ENCODE peak calls at places on chromosomes 5 and 9, in ten cellular contexts. One of them, this sample, is unnamed. For H3K4me1 and H3K9me3, the result is how much of the 10 kb centered on the place peaks cover.

GRCh38 chr5:176901260-176902101 is 2.3 kb upstream of the HK3 start:
- DNase-seq in right atrium auricular region: peak
- DNase-seq in lower lobe of right lung: no peak
- DNase-seq in stomach: no peak
- DNase-seq in colonic mucosa: no peak
- DNase-seq in tibial nerve: no peak
- DNase-seq in transverse colon: no peak
- DNase-seq in astrocyte: no peak
- DNase-seq in right cardiac atrium: no peak
- DNase-seq in small intestine: no peak
- DNase-seq in this sample: no peak

GRCh38 chr5:122885891-122886290 is 40.5 kb downstream of the SNX24 start:
- DNase-seq in small intestine: no peak
- DNase-seq in right atrium auricular region: no peak
- DNase-seq in lower lobe of right lung: no peak
- DNase-seq in tibial nerve: no peak
- DNase-seq in right cardiac atrium: no peak
- DNase-seq in transverse colon: no peak
- DNase-seq in stomach: no peak
- DNase-seq in colonic mucosa: no peak
- DNase-seq in astrocyte: no peak
- DNase-seq in this sample: no peak

GRCh38 chr9:14107495-14107894 is 206.4 kb downstream of the NFIB start:
- DNase-seq in lower lobe of right lung: no peak
- DNase-seq in colonic mucosa: no peak
- DNase-seq in small intestine: no peak
- DNase-seq in stomach: no peak
- DNase-seq in transverse colon: no peak
- DNase-seq in right cardiac atrium: no peak
- DNase-seq in astrocyte: no peak
- DNase-seq in right atrium auricular region: no peak
- DNase-seq in tibial nerve: no peak
- DNase-seq in this sample: peak

GRCh38 chr5:168995024-168995423 is 305.9 kb downstream of the SLIT3 start:
- DNase-seq in astrocyte: no peak
- DNase-seq in stomach: no peak
- DNase-seq in small intestine: no peak
- DNase-seq in colonic mucosa: no peak
- DNase-seq in transverse colon: no peak
- DNase-seq in lower lobe of right lung: no peak
- DNase-seq in right cardiac atrium: no peak
- DNase-seq in right atrium auricular region: no peak
- DNase-seq in tibial nerve: no peak
- DNase-seq in this sample: no peak

GRCh38 chr5:172918421-172919371 is 40.5 kb upstream of the RPL26L1 start:
- DNase-seq in astrocyte: no peak
- DNase-seq in stomach: peak
- DNase-seq in right cardiac atrium: no peak
- DNase-seq in small intestine: no peak
- DNase-seq in colonic mucosa: peak
- DNase-seq in tibial nerve: no peak
- DNase-seq in right atrium auricular region: no peak
- DNase-seq in lower lobe of right lung: peak
- DNase-seq in transverse colon: peak
- DNase-seq in this sample: no peak

GRCh38 chr5:177434437-177434836 is 8.0 kb downstream of the GRK6 start:
- DNase-seq in colonic mucosa: no peak
- DNase-seq in transverse colon: no peak
- DNase-seq in astrocyte: no peak
- DNase-seq in right atrium auricular region: no peak
- DNase-seq in small intestine: no peak
- DNase-seq in lower lobe of right lung: no peak
- DNase-seq in right cardiac atrium: peak
- DNase-seq in tibial nerve: no peak
- DNase-seq in stomach: no peak
- DNase-seq in this sample: no peak

GRCh38 chr5:125126050-125126449 is 379.6 kb upstream of the ZNF608 start:
- DNase-seq in lower lobe of right lung: no peak
- DNase-seq in small intestine: no peak
- DNase-seq in stomach: no peak
- DNase-seq in transverse colon: no peak
- DNase-seq in colonic mucosa: no peak
- DNase-seq in astrocyte: no peak
- DNase-seq in right atrium auricular region: no peak
- DNase-seq in right cardiac atrium: no peak
- DNase-seq in tibial nerve: no peak
- DNase-seq in this sample: no peak

GRCh38 chr9:96169901-96170300 is 132.1 kb downstream of the HSD17B3 start:
- DNase-seq in transverse colon: no peak
- DNase-seq in small intestine: no peak
- DNase-seq in lower lobe of right lung: no peak
- DNase-seq in right atrium auricular region: no peak
- DNase-seq in astrocyte: no peak
- DNase-seq in tibial nerve: no peak
- DNase-seq in right cardiac atrium: no peak
- DNase-seq in stomach: no peak
- DNase-seq in colonic mucosa: no peak
- DNase-seq in this sample: no peak

GRCh38 chr9:2026598-2026997 is 11.5 kb downstream of the SMARCA2 start:
- DNase-seq in stomach: no peak
- DNase-seq in lower lobe of right lung: no peak
- DNase-seq in right cardiac atrium: no peak
- DNase-seq in right atrium auricular region: no peak
- DNase-seq in small intestine: no peak
- DNase-seq in transverse colon: no peak
- DNase-seq in tibial nerve: no peak
- DNase-seq in astrocyte: no peak
- DNase-seq in colonic mucosa: no peak
- DNase-seq in this sample: no peak

GRCh38 chr5:143401846-143402463 is 1.5 kb downstream of the NR3C1 start:
- DNase-seq in lower lobe of right lung: no peak
- DNase-seq in right atrium auricular region: no peak
- DNase-seq in colonic mucosa: no peak
- DNase-seq in right cardiac atrium: no peak
- DNase-seq in small intestine: no peak
- DNase-seq in transverse colon: no peak
- DNase-seq in stomach: no peak
- DNase-seq in tibial nerve: no peak
- DNase-seq in astrocyte: no peak
- DNase-seq in this sample: no peak

GRCh38 chr5:74378464-74378863 is 262.1 kb downstream of the ENC1 start:
- DNase-seq in small intestine: no peak
- DNase-seq in tibial nerve: no peak
- DNase-seq in astrocyte: peak
- DNase-seq in lower lobe of right lung: no peak
- DNase-seq in transverse colon: no peak
- DNase-seq in colonic mucosa: no peak
- DNase-seq in stomach: no peak
- DNase-seq in right cardiac atrium: no peak
- DNase-seq in right atrium auricular region: no peak
- DNase-seq in this sample: no peak

GRCh38 chr5:93654676-93655075 is 71.7 kb downstream of the NR2F1 start:
- DNase-seq in right atrium auricular region: no peak
- DNase-seq in lower lobe of right lung: no peak
- DNase-seq in colonic mucosa: no peak
- DNase-seq in small intestine: no peak
- DNase-seq in astrocyte: peak
- DNase-seq in right cardiac atrium: no peak
- DNase-seq in tibial nerve: no peak
- DNase-seq in stomach: no peak
- DNase-seq in transverse colon: no peak
- DNase-seq in this sample: no peak

GRCh38 chr9:100206899-100207298 is 107.9 kb downstream of the INVS start:
- DNase-seq in lower lobe of right lung: no peak
- DNase-seq in small intestine: no peak
- DNase-seq in transverse colon: no peak
- DNase-seq in right cardiac atrium: no peak
- DNase-seq in astrocyte: peak
- DNase-seq in tibial nerve: no peak
- DNase-seq in right atrium auricular region: no peak
- DNase-seq in colonic mucosa: no peak
- DNase-seq in stomach: no peak
- DNase-seq in this sample: no peak

GRCh38 chr5:60997721-60998120 is 52.7 kb downstream of the NDUFAF2 start:
- DNase-seq in astrocyte: no peak
- DNase-seq in stomach: no peak
- DNase-seq in transverse colon: no peak
- DNase-seq in lower lobe of right lung: no peak
- DNase-seq in right atrium auricular region: no peak
- DNase-seq in tibial nerve: no peak
- DNase-seq in small intestine: no peak
- DNase-seq in colonic mucosa: no peak
- DNase-seq in right cardiac atrium: no peak
- DNase-seq in this sample: no peak
- H3K4me1 ChIP-seq in astrocyte: under half
- H3K4me1 ChIP-seq in stomach: under half
- H3K4me1 ChIP-seq in transverse colon: under half
- H3K4me1 ChIP-seq in lower lobe of right lung: under half
- H3K4me1 ChIP-seq in right atrium auricular region: under half
- H3K4me1 ChIP-seq in tibial nerve: under half
- H3K4me1 ChIP-seq in small intestine: under half
- H3K4me1 ChIP-seq in colonic mucosa: under half
- H3K4me1 ChIP-seq in right cardiac atrium: under half
- H3K4me1 ChIP-seq in this sample: under half

GRCh38 chr5:18551716-18552115 is 917.5 kb downstream of the TAF11L14 start:
- DNase-seq in stomach: no peak
- DNase-seq in lower lobe of right lung: no peak
- DNase-seq in right cardiac atrium: peak
- DNase-seq in small intestine: no peak
- DNase-seq in right atrium auricular region: no peak
- DNase-seq in colonic mucosa: no peak
- DNase-seq in tibial nerve: no peak
- DNase-seq in transverse colon: no peak
- DNase-seq in astrocyte: no peak
- DNase-seq in this sample: no peak
- H3K9me3 ChIP-seq in stomach: under half
- H3K9me3 ChIP-seq in lower lobe of right lung: under half
- H3K9me3 ChIP-seq in right cardiac atrium: under half
- H3K9me3 ChIP-seq in small intestine: under half
- H3K9me3 ChIP-seq in right atrium auricular region: under half
- H3K9me3 ChIP-seq in colonic mucosa: under half
- H3K9me3 ChIP-seq in tibial nerve: under half
- H3K9me3 ChIP-seq in transverse colon: under half
- H3K9me3 ChIP-seq in astrocyte: under half
- H3K9me3 ChIP-seq in this sample: under half

GRCh38 chr5:150492621-150493020 is 15.3 kb upstream of the NDST1 start:
- DNase-seq in stomach: no peak
- DNase-seq in colonic mucosa: no peak
- DNase-seq in right atrium auricular region: no peak
- DNase-seq in astrocyte: peak
- DNase-seq in tibial nerve: no peak
- DNase-seq in small intestine: no peak
- DNase-seq in transverse colon: no peak
- DNase-seq in lower lobe of right lung: no peak
- DNase-seq in right cardiac atrium: no peak
- DNase-seq in this sample: no peak
- H3K4me3 ChIP-seq in stomach: no peak
- H3K4me3 ChIP-seq in colonic mucosa: no peak
- H3K4me3 ChIP-seq in right atrium auricular region: no peak
- H3K4me3 ChIP-seq in astrocyte: no peak
- H3K4me3 ChIP-seq in tibial nerve: no peak
- H3K4me3 ChIP-seq in small intestine: no peak
- H3K4me3 ChIP-seq in transverse colon: no peak
- H3K4me3 ChIP-seq in lower lobe of right lung: no peak
- H3K4me3 ChIP-seq in right cardiac atrium: no peak
- H3K4me3 ChIP-seq in this sample: no peak

GRCh38 chr9:4686584-4686983 is 7.2 kb downstream of the CDC37L1 start:
- DNase-seq in lower lobe of right lung: no peak
- DNase-seq in colonic mucosa: no peak
- DNase-seq in tibial nerve: no peak
- DNase-seq in small intestine: no peak
- DNase-seq in right atrium auricular region: no peak
- DNase-seq in astrocyte: no peak
- DNase-seq in transverse colon: no peak
- DNase-seq in stomach: no peak
- DNase-seq in right cardiac atrium: no peak
- DNase-seq in this sample: no peak
- H3K4me1 ChIP-seq in lower lobe of right lung: under half
- H3K4me1 ChIP-seq in colonic mucosa: under half
- H3K4me1 ChIP-seq in tibial nerve: under half
- H3K4me1 ChIP-seq in small intestine: under half
- H3K4me1 ChIP-seq in right atrium auricular region: under half
- H3K4me1 ChIP-seq in astrocyte: under half
- H3K4me1 ChIP-seq in transverse colon: under half
- H3K4me1 ChIP-seq in stomach: under half
- H3K4me1 ChIP-seq in right cardiac atrium: under half
- H3K4me1 ChIP-seq in this sample: under half

DNA sequence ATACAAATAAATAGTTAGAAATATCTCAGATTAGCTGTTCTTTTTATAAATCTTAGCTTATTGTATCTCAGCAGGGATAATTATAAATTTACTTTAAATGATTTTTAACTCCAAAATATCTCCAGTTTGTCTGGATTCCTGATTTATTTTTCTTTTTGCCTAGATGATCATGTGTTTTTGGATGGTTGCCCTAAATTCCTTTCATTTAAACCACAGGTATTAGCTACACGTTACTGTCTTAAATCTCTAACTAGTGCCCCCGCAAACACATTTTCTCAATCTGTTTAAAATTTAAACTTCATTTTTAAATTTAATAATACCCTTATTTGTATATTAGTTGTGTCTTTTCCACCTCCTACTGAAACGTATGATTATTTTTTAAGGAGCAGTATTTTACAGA is 5.6 kb downstream of the FER start:
- DNase-seq in tibial nerve: no peak
- DNase-seq in small intestine: no peak
- DNase-seq in colonic mucosa: no peak
- DNase-seq in astrocyte: peak
- DNase-seq in right atrium auricular region: no peak
- DNase-seq in stomach: no peak
- DNase-seq in lower lobe of right lung: no peak
- DNase-seq in transverse colon: no peak
- DNase-seq in right cardiac atrium: no peak
- DNase-seq in this sample: no peak
- H3K9me3 ChIP-seq in tibial nerve: under half
- H3K9me3 ChIP-seq in small intestine: under half
- H3K9me3 ChIP-seq in colonic mucosa: under half
- H3K9me3 ChIP-seq in astrocyte: under half
- H3K9me3 ChIP-seq in right atrium auricular region: under half
- H3K9me3 ChIP-seq in stomach: under half
- H3K9me3 ChIP-seq in lower lobe of right lung: under half
- H3K9me3 ChIP-seq in transverse colon: under half
- H3K9me3 ChIP-seq in right cardiac atrium: under half
- H3K9me3 ChIP-seq in this sample: under half